ENCODE peak calls at places on chromosomes 3 and 15, in nine cellular contexts. G, Z, B, U, W, E, R, Y and H are unnamed samples.

GRCh38 chr3:39879581-39879980 is 70.2 kb downstream of the MYRIP start:
- DNase-seq in G (no peak), Z (no peak), B (no peak), U (no peak), W (no peak), E (peak; percentile 22), R (no peak), Y (no peak), H (no peak)

GRCh38 chr3:183745300-183746098 is 47.9 kb downstream of the YEATS2 start:
- DNase-seq in G (no peak), Z (peak; percentile 55), B (no peak), U (no peak), W (no peak), E (peak; percentile 21), R (peak; percentile 55), Y (no peak), H (no peak)

GRCh38 chr3:13308406-13308805 is 111.7 kb downstream of the NUP210 start:
- DNase-seq in G (no peak), Z (peak; percentile 71), B (peak; percentile 11), U (peak; percentile 9), W (peak; percentile 25), E (no peak), R (peak; percentile 47), Y (peak; percentile 93), H (peak; percentile 44)

GRCh38 chr15:31300208-31300661 is 26.4 kb upstream of the KLF13 start:
- DNase-seq in G (no peak), Z (no peak), B (no peak), U (no peak), W (no peak), E (no peak), R (no peak), Y (peak; percentile 26), H (no peak)

GRCh38 chr15:78415284-78415683 is 22.7 kb upstream of the IREB2 start:
- DNase-seq in G (no peak), Z (peak; percentile 54), B (peak; percentile 30), U (no peak), W (no peak), E (peak; percentile 14), R (no peak), Y (no peak), H (no peak)

GRCh38 chr3:131975047-131975446 is 59.8 kb downstream of the CPNE4 start:
- DNase-seq in G (no peak), Z (no peak), B (no peak), U (no peak), W (no peak), E (no peak), R (no peak), Y (no peak), H (no peak)

GRCh38 chr3:66822059-66823009 is 175.8 kb upstream of the KBTBD8 start:
- DNase-seq in G (peak; percentile 35), Z (peak; percentile 60), B (peak; percentile 69), U (no peak), W (peak; percentile 61), E (peak; percentile 74), R (peak; percentile 49), Y (peak; percentile 94), H (peak; percentile 52)

GRCh38 chr3:8805774-8806173 is 36.4 kb upstream of the OXTR start:
- DNase-seq in G (no peak), Z (no peak), B (no peak), U (no peak), W (no peak), E (no peak), R (no peak), Y (no peak), H (no peak)

GRCh38 chr3:12931273-12931905 is 90.0 kb upstream of the RPL32 start:
- DNase-seq in G (peak; percentile 79), Z (no peak), B (no peak), U (no peak), W (no peak), E (no peak), R (no peak), Y (no peak), H (no peak)

GRCh38 chr15:85411992-85412538 is 31.7 kb downstream of the AKAP13 start:
- DNase-seq in G (no peak), Z (no peak), B (peak; percentile 62), U (no peak), W (no peak), E (no peak), R (peak; percentile 27), Y (no peak), H (no peak)

GRCh38 chr3:111080357-111080937 is 8.8 kb downstream of the NECTIN3 start:
- DNase-seq in G (no peak), Z (peak; percentile 33), B (peak; percentile 83), U (no peak), W (no peak), E (peak; percentile 66), R (peak; percentile 39), Y (no peak), H (peak; percentile 7)

GRCh38 chr15:73857193-73857920 is 16.0 kb upstream of the TBC1D21 start:
- DNase-seq in G (no peak), Z (no peak), B (no peak), U (peak; percentile 55), W (no peak), E (no peak), R (no peak), Y (peak; percentile 35), H (no peak)

GRCh38 chr15:53522878-53523455 is 236.5 kb downstream of the WDR72 start:
- DNase-seq in G (peak; percentile 30), Z (no peak), B (no peak), U (no peak), W (no peak), E (no peak), R (no peak), Y (no peak), H (no peak)

GRCh38 chr3:119585867-119586570 is 6.7 kb downstream of the ADPRH start:
- DNase-seq in G (no peak), Z (no peak), B (no peak), U (no peak), W (no peak), E (no peak), R (no peak), Y (no peak), H (no peak)

GRCh38 chr15:93942140-93942808 is 289.1 kb upstream of the MCTP2 start:
- DNase-seq in G (no peak), Z (no peak), B (no peak), U (no peak), W (no peak), E (no peak), R (no peak), Y (no peak), H (no peak)

GRCh38 chr15:98906712-98907083 is 100.9 kb downstream of the PGPEP1L start:
- DNase-seq in G (peak; percentile 55), Z (peak; percentile 63), B (no peak), U (no peak), W (no peak), E (no peak), R (no peak), Y (no peak), H (no peak)

GRCh38 chr15:29451201-29451781 is 181.7 kb upstream of the NSMCE3 start:
- DNase-seq in G (no peak), Z (peak; percentile 44), B (no peak), U (peak; percentile 71), W (no peak), E (no peak), R (peak; percentile 11), Y (peak; percentile 84), H (no peak)

GRCh38 chr3:25728101-25728500 is 55.1 kb downstream of the NGLY1 start:
- DNase-seq in G (no peak), Z (no peak), B (peak; percentile 6), U (no peak), W (no peak), E (no peak), R (no peak), Y (no peak), H (no peak)

GRCh38 chr3:20148456-20148855 is 37.5 kb downstream of the SGO1 start:
- DNase-seq in G (no peak), Z (no peak), B (no peak), U (no peak), W (no peak), E (no peak), R (no peak), Y (no peak), H (no peak)

GRCh38 chr3:121482651-121483050 is 63.1 kb downstream of the POLQ start:
- DNase-seq in G (no peak), Z (peak; percentile 34), B (peak; percentile 81), U (no peak), W (no peak), E (peak; percentile 49), R (no peak), Y (no peak), H (no peak)

GRCh38 chr15:76310470-76311070 is 699 bp downstream of the ETFA start:
- DNase-seq in G (no peak), Z (no peak), B (no peak), U (no peak), W (no peak), E (peak; percentile 37), R (no peak), Y (no peak), H (peak; percentile 16)

GRCh38 chr3:41265823-41266273 is 66.5 kb downstream of the CTNNB1 start:
- DNase-seq in G (no peak), Z (peak; percentile 31), B (peak; percentile 74), U (no peak), W (no peak), E (peak; percentile 36), R (peak; percentile 96), Y (no peak), H (no peak)

GRCh38 chr3:50472958-50473357 is 30.5 kb downstream of the CACNA2D2 start:
- DNase-seq in G (no peak), Z (no peak), B (no peak), U (no peak), W (peak; percentile 45), E (no peak), R (no peak), Y (no peak), H (no peak)
- H3K27ac ChIP-seq in G (no peak overlapping the region), Z (no peak overlapping the region), B (no peak overlapping the region), U (no peak overlapping the region), W (no peak overlapping the region), E (no peak overlapping the region), R (no peak overlapping the region), Y (no peak overlapping the region), H (no peak overlapping the region)

GRCh38 chr3:134038716-134039115 is 9.0 kb upstream of the SLCO2A1 start:
- DNase-seq in G (no peak), Z (no peak), B (no peak), U (no peak), W (no peak), E (no peak), R (no peak), Y (no peak), H (no peak)
- H3K27ac ChIP-seq in G (no peak overlapping the region), Z (no peak overlapping the region), B (no peak overlapping the region), U (no peak overlapping the region), W (no peak overlapping the region), E (no peak overlapping the region), R (no peak overlapping the region), Y (no peak overlapping the region), H (no peak overlapping the region)

GRCh38 chr3:37955918-37956317 is 34.7 kb upstream of the VILL start:
- DNase-seq in G (no peak), Z (no peak), B (no peak), U (no peak), W (no peak), E (peak; percentile 9), R (no peak), Y (no peak), H (no peak)
- H3K27ac ChIP-seq in G (peak overlapping the region; percentile 66), Z (no peak overlapping the region), B (no peak overlapping the region), U (no peak overlapping the region), W (no peak overlapping the region), E (no peak overlapping the region), R (no peak overlapping the region), Y (peak overlapping the region; percentile 10), H (no peak overlapping the region)

DNA sequence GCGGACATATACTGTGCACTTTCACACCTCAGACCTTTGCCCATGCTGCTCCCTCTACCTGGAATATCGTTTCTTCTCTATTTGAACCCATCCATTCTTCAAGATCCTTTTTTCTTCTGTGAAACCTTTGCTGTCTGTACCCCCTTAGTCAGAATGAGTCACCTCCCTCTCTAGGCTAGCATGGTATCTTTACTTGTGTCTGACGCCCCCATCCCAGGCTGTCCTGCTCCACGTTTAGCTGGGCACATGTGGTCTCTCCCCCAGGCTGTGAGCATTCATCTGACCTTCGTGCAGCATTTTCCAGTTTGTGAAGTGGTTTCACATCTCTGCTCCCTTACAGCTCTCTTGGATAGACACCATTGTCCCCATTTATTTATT is 14.3 kb upstream of the TLE3 start:
- DNase-seq in G (no peak), Z (no peak), B (peak; percentile 34), U (no peak), W (no peak), E (no peak), R (no peak), Y (no peak), H (no peak)
- H3K27ac ChIP-seq in G (peak overlapping the region; percentile 90), Z (peak overlapping the region; percentile 64), B (no peak overlapping the region), U (no peak overlapping the region), W (no peak overlapping the region), E (no peak overlapping the region), R (no peak overlapping the region), Y (peak overlapping the region; percentile 86), H (no peak overlapping the region)